ENCODE peak calls at places on chromosome 2, in nine cellular contexts. Y is EL, N is 8988T, Z is ureter, H is RCC 7860, J is HEK293T, D is endothelial cell, U is NCI-H1436, V is AG08396. K is an unnamed sample.
A peak's percentile ranks its signal among the peaks of the same experiment; 100 is the strongest.

GRCh38 chr2:223859070-223859469 is 21.7 kb upstream of the AP1S3 start:
- DNase-seq in Y (no peak), N (no peak), Z (no peak), H (no peak), J (no peak), D (no peak), U (no peak), V (no peak), K (no peak)

GRCh38 chr2:212494413-212495020 is 44.1 kb downstream of the ERBB4 start:
- DNase-seq in Y (no peak), N (no peak), Z (no peak), H (no peak), J (no peak), D (no peak), U (no peak), V (no peak), K (no peak)

GRCh38 chr2:150938586-150938985 is 323.1 kb downstream of the RBM43 start:
- DNase-seq in Y (peak; percentile 36), N (no peak), Z (no peak), H (no peak), J (no peak), D (no peak), U (no peak), V (no peak), K (no peak)

GRCh38 chr2:70084973-70085710 is 2.1 kb upstream of the PCBP1 start:
- DNase-seq in Y (no peak), N (no peak), Z (peak; percentile 61), H (no peak), J (no peak), D (no peak), U (peak; percentile 61), V (no peak), K (peak; percentile 85)

GRCh38 chr2:85265304-85265703 is 62.5 kb downstream of the TGOLN2 start:
- DNase-seq in Y (no peak), N (no peak), Z (no peak), H (no peak), J (no peak), D (no peak), U (no peak), V (no peak), K (no peak)

GRCh38 chr2:52881606-52882005 is 886.0 kb upstream of the CHAC2 start:
- DNase-seq in Y (no peak), N (no peak), Z (no peak), H (no peak), J (no peak), D (no peak), U (no peak), V (no peak), K (no peak)

GRCh38 chr2:113894156-113894743 is 4.4 kb downstream of the ACTR3 start:
- DNase-seq in Y (peak; percentile 87), N (no peak), Z (no peak), H (peak; percentile 77), J (no peak), D (no peak), U (no peak), V (peak; percentile 48), K (no peak)

GRCh38 chr2:229849073-229849472 is 72.7 kb downstream of the TRIP12 start:
- DNase-seq in Y (no peak), N (no peak), Z (no peak), H (no peak), J (no peak), D (no peak), U (no peak), V (no peak), K (no peak)

GRCh38 chr2:133780099-133780996 is 212.1 kb upstream of the NCKAP5 start:
- DNase-seq in Y (peak; percentile 82), N (no peak), Z (peak; percentile 67), H (peak; percentile 82), J (peak; percentile 52), D (peak; percentile 68), U (peak; percentile 37), V (peak; percentile 50), K (peak; percentile 64)

GRCh38 chr2:74235041-74235440 is 36.6 kb downstream of the MTHFD2 start:
- DNase-seq in Y (no peak), N (no peak), Z (no peak), H (no peak), J (no peak), D (no peak), U (no peak), V (no peak), K (no peak)

GRCh38 chr2:100269889-100270288 is 52.4 kb downstream of the LONRF2 start:
- DNase-seq in Y (no peak), N (no peak), Z (no peak), H (no peak), J (no peak), D (no peak), U (no peak), V (no peak), K (no peak)

GRCh38 chr2:102141011-102141914 is 1.3 kb upstream of the IL1R1 start:
- DNase-seq in Y (peak; percentile 91), N (no peak), Z (no peak), H (no peak), J (no peak), D (no peak), U (no peak), V (peak; percentile 63), K (no peak)

GRCh38 chr2:173589604-173590277 is 235.1 kb downstream of the CDCA7 start:
- DNase-seq in Y (no peak), N (no peak), Z (no peak), H (no peak), J (no peak), D (no peak), U (peak; percentile 33), V (no peak), K (no peak)

GRCh38 chr2:215328066-215328465 is 16.2 kb downstream of the ATIC start:
- DNase-seq in Y (no peak), N (no peak), Z (no peak), H (no peak), J (no peak), D (no peak), U (no peak), V (no peak), K (no peak)

GRCh38 chr2:240893363-240893828 is 2.6 kb downstream of the MAB21L4 start:
- DNase-seq in Y (peak; percentile 48), N (no peak), Z (no peak), H (no peak), J (no peak), D (no peak), U (peak; percentile 12), V (peak; percentile 74), K (no peak)

K was measured in WTC11.